ENCODE peak calls at places on chromosomes 1 and 21, in five cellular contexts. Y, R, O, F and X are unnamed samples.

GRCh38 chr1:112997781-112998180 is 41.8 kb upstream of the SLC16A1 start:
- DNase-seq in O (no peak), Y (peak), F (peak), R (no peak), X (peak)

GRCh38 chr21:44574457-44575306 is 1.2 kb downstream of the KRTAP10-4 start:
- DNase-seq in O (no peak), R (peak), Y (no peak), F (no peak), X (no peak)

GRCh38 chr21:32001390-32001789 is 128.6 kb downstream of the HUNK start:
- DNase-seq in Y (no peak), R (peak), F (no peak), O (no peak), X (no peak)

GRCh38 chr21:17554619-17555472 is 42.0 kb downstream of the CXADR start:
- DNase-seq in F (peak), O (no peak), R (no peak), Y (no peak), X (peak)

GRCh38 chr1:162988869-162989268 is 80.3 kb upstream of the RGS4 start:
- DNase-seq in Y (no peak), R (no peak), O (no peak), F (no peak), X (no peak)

GRCh38 chr21:35619184-35619583 is 441.1 kb downstream of the SETD4 start:
- DNase-seq in O (no peak), R (no peak), F (peak), Y (peak), X (peak)

GRCh38 chr21:38148046-38148445 is 108.7 kb upstream of the KCNJ15 start:
- DNase-seq in O (no peak), F (peak), R (no peak), Y (no peak), X (no peak)

GRCh38 chr1:183147735-183148134 is 38.3 kb upstream of the LAMC2 start:
- DNase-seq in F (peak), R (no peak), Y (no peak), O (no peak), X (no peak)

GRCh38 chr1:91864017-91864700 is 21.8 kb downstream of the TGFBR3 start:
- DNase-seq in R (no peak), F (peak), O (no peak), Y (peak), X (peak)

GRCh38 chr1:117093091-117093534 is 28.4 kb downstream of the TRIM45 start:
- DNase-seq in O (no peak), Y (peak), F (peak), R (no peak), X (peak)

GRCh38 chr1:67211589-67212563 is 45.6 kb downstream of the IL23R start:
- DNase-seq in R (no peak), Y (peak), O (peak), F (peak), X (peak)

GRCh38 chr1:46113948-46114347 is 18.5 kb downstream of the PIK3R3 start:
- DNase-seq in O (no peak), F (no peak), Y (no peak), R (no peak), X (no peak)
- H3K4me3 ChIP-seq in O (no peak), F (no peak), Y (no peak), R (no peak), X (no peak)

GRCh38 chr1:44103270-44104131 is 15.1 kb upstream of the KLF17 start:
- DNase-seq in Y (no peak), F (peak), R (no peak), O (no peak), X (peak)
- TF ChIP-seq CTCF in Y (no peak), F (peak), R (no peak), O (peak), X (peak)

GRCh38 chr1:160630523-160631087 is 16.2 kb downstream of the SLAMF1 start:
- DNase-seq in O (no peak), R (no peak), Y (no peak), F (no peak), X (no peak)
- H3K4me3 ChIP-seq in O (no peak), R (no peak), Y (no peak), F (no peak), X (no peak)

DNA sequence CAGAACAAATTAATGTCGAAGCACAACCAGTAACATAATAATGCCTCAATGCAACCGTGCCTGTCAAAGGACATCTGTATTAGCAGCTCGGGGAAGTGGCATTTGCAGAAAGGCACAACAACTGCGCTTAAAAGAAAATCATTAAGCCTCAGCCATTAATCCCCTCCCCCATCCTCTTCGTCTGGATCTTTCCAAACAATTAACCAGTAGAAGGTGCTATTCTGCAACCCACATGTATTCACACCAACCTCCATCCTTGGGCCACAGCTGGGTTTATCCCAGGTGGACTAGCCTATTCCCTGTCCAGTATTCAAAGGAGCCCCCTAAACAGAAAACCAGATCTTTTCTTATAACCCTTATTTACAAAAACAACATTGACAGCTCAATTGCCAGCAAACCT is 2.6 kb downstream of the RERE start:
- DNase-seq in Y (no peak), O (no peak), R (peak), F (no peak), X (no peak)
- TF ChIP-seq CTCF in Y (peak), O (peak), R (no peak), F (no peak), X (no peak)

DNA sequence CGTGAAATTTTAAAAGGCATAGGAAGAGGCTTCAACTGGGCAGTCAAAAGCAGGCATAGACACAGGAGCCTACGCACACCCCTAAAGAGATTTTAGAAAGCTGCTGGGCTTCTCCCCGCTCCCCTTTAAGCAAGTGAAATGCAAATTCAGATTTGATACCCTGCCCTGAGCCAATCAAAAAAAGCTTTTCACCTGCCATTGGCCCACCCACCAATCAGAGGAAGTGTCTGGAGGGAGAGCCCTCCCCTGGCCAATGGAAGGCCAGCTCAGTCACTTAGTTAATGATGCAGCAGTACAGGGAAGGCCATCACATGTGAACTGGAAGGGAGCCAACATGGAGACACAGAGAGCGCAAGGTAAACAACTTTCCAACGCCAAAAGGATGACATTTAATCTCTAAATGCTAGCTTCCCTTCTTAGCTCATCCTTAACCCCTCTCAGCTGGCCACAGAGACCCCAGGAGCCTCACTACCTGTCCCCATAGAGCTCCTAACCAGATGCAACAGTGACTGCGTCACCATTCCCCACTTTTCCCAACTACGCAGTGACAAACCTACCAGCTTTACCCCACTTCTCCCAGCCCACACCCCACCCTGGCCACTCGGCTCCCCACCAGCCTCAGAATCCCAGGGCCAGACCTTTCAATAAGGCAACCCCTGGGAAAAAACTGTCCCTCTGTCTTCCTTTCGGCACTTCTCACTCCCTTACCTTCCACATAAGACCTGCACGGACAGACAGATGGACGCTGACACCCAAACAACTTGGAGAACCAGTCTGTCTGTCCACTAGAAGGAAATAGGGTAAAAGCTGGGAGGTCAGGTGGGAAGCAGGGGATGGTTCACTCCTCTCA is 71.0 kb downstream of the CD46 start:
- DNase-seq in O (peak), Y (peak), F (peak), R (peak), X (peak)
- H3K4me3 ChIP-seq in O (peak), Y (peak), F (peak), R (peak), X (peak)

DNA sequence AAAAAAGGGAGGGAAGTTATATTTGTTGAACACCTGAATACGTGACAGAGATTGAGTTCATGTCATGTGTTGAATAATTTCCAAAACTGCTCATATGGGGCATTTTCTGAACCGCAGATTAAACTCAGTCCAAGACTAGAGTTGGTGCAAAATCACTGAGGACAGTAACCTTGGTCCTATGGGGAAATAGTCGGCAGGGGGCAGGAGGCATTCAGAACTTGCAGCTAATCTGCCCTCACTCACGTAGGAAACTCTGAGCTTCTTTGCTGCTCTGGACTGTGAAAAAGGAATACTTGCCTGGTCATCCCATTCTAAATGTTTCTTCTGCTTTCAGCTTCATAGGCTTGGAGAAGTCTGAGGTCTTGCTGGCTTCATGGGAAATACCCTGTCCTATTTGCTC is 228.3 kb upstream of the ZP4 start:
- DNase-seq in F (no peak), O (no peak), R (no peak), Y (no peak), X (no peak)
- TF ChIP-seq CTCF in F (no peak), O (no peak), R (no peak), Y (no peak), X (no peak)

GRCh38 chr1:203486618-203487370 is 7.2 kb upstream of the OPTC start:
- DNase-seq in Y (peak), F (peak), R (no peak), O (no peak), X (no peak)
- H3K4me3 ChIP-seq in Y (peak), F (no peak), R (no peak), O (peak), X (no peak)

GRCh38 chr1:206556748-206557635 is 49.7 kb downstream of the RASSF5 start:
- DNase-seq in O (peak), Y (peak), R (peak), F (peak), X (peak)
- TF ChIP-seq CTCF in O (peak), Y (no peak), R (no peak), F (no peak), X (no peak)